ENCODE peak calls at places on chromosomes 5 and 9, in seven cellular contexts. O, Z, P, N, U, B and E are unnamed samples.

GRCh38 chr5:33146916-33147315 is 293.8 kb upstream of the TARS1 start:
- DNase-seq in O (no peak), Z (peak), P (no peak), N (no peak), U (no peak), B (no peak), E (no peak)

GRCh38 chr5:93585753-93586385 is 2.8 kb downstream of the NR2F1 start:
- DNase-seq in O (no peak), Z (peak), P (no peak), N (no peak), U (no peak), B (no peak), E (no peak)

GRCh38 chr9:114693248-114693895 is 11.4 kb upstream of the TEX48 start:
- DNase-seq in O (no peak), Z (no peak), P (no peak), N (no peak), U (no peak), B (no peak), E (no peak)

GRCh38 chr5:137594717-137595116 is 95.6 kb upstream of the SPOCK1 start:
- DNase-seq in O (no peak), Z (peak), P (no peak), N (no peak), U (no peak), B (no peak), E (no peak)

GRCh38 chr9:4195285-4195684 is 104.6 kb downstream of the GLIS3 start:
- DNase-seq in O (no peak), Z (no peak), P (no peak), N (no peak), U (no peak), B (no peak), E (peak)

GRCh38 chr9:69149321-69149807 is 24.7 kb upstream of the TJP2 start:
- DNase-seq in O (no peak), Z (peak), P (no peak), N (no peak), U (peak), B (no peak), E (no peak)

GRCh38 chr5:123422433-123423277 is 548 bp downstream of the CEP120 start:
- DNase-seq in O (peak), Z (peak), P (peak), N (no peak), U (no peak), B (peak), E (no peak)

GRCh38 chr9:135388530-135388929 is 91.1 kb upstream of the PPP1R26 start:
- DNase-seq in O (no peak), Z (no peak), P (no peak), N (no peak), U (no peak), B (no peak), E (no peak)

GRCh38 chr9:92767078-92768054 is 2.7 kb upstream of the BICD2 start:
- DNase-seq in O (no peak), Z (no peak), P (no peak), N (no peak), U (no peak), B (no peak), E (no peak)

GRCh38 chr5:7868427-7868772 is 431 bp downstream of the FASTKD3 start:
- DNase-seq in O (no peak), Z (no peak), P (no peak), N (no peak), U (no peak), B (no peak), E (no peak)

GRCh38 chr5:135356522-135357318 is 42.3 kb downstream of the MACROH2A1 start:
- DNase-seq in O (no peak), Z (peak), P (no peak), N (peak), U (peak), B (peak), E (no peak)

GRCh38 chr5:123756325-123756664 is 244.3 kb downstream of the CSNK1G3 start:
- DNase-seq in O (no peak), Z (no peak), P (no peak), N (no peak), U (no peak), B (no peak), E (no peak)

GRCh38 chr5:133295520-133295919 is 243.7 kb downstream of the HSPA4 start:
- DNase-seq in O (no peak), Z (no peak), P (no peak), N (no peak), U (peak), B (no peak), E (no peak)

GRCh38 chr9:2599896-2600295 is 21.7 kb upstream of the VLDLR start:
- DNase-seq in O (no peak), Z (peak), P (no peak), N (no peak), U (no peak), B (no peak), E (no peak)

GRCh38 chr5:68405026-68405684 is 189.6 kb downstream of the PIK3R1 start:
- DNase-seq in O (peak), Z (no peak), P (no peak), N (no peak), U (no peak), B (no peak), E (no peak)